ENCODE peak calls at places on chromosomes 16 and 17, in nine cellular contexts. S is MCF 10A; X is CD4-positive, alpha-beta T cell; C is AG09319; N is H9; Z is bronchial epithelial cell; Y is AG04449; B is PC-9; F is glutamatergic neuron. P is an unnamed sample.

GRCh38 chr17:16013943-16014407 is 14.4 kb downstream of the TTC19 start:
- DNase-seq in B (no peak), C (no peak), F (no peak), Y (peak; percentile 23), X (no peak), N (no peak), S (peak; percentile 71), Z (peak; percentile 84), P (peak; percentile 64)

GRCh38 chr16:19169081-19169639 is 1.1 kb downstream of the SYT17 start:
- DNase-seq in B (no peak), F (peak; percentile 39), Y (no peak), S (no peak), N (no peak), X (no peak), Z (no peak), C (no peak), P (no peak)

GRCh38 chr16:47667956-47668355 is 206.8 kb downstream of the PHKB start:
- DNase-seq in B (no peak), X (no peak), F (no peak), Y (no peak), Z (peak; percentile 64), C (no peak), S (no peak), N (no peak), P (no peak)

GRCh38 chr17:78658281-78658785 is 81.1 kb upstream of the DNAH17 start:
- DNase-seq in F (no peak), Y (peak; percentile 55), N (no peak), X (no peak), B (no peak), Z (peak; percentile 40), S (no peak), C (peak; percentile 8), P (no peak)

GRCh38 chr17:82924812-82925211 is 85.0 kb upstream of the ZNF750 start:
- DNase-seq in C (no peak), X (no peak), F (no peak), S (peak; percentile 50), Y (no peak), Z (peak; percentile 7), B (no peak), N (no peak), P (peak; percentile 31)

GRCh38 chr16:69798466-69798865 is 36.3 kb downstream of the WWP2 start:
- DNase-seq in B (no peak), F (peak; percentile 20), S (no peak), C (no peak), Y (no peak), N (no peak), X (no peak), Z (no peak), P (no peak)

GRCh38 chr16:735982-736453 is 4.8 kb downstream of the CIAO3 start:
- DNase-seq in N (no peak), X (no peak), Z (no peak), Y (no peak), C (no peak), F (no peak), S (no peak), B (no peak), P (no peak)

GRCh38 chr16:11534262-11534661 is 52.5 kb downstream of the LITAF start:
- DNase-seq in Y (no peak), C (no peak), F (no peak), S (peak; percentile 92), Z (no peak), N (no peak), B (peak; percentile 49), X (no peak), P (no peak)

GRCh38 chr16:19527161-19527560 is 3.4 kb downstream of the CCP110 start:
- DNase-seq in X (no peak), B (no peak), Y (no peak), F (no peak), Z (no peak), N (no peak), S (no peak), C (no peak), P (no peak)

DNA sequence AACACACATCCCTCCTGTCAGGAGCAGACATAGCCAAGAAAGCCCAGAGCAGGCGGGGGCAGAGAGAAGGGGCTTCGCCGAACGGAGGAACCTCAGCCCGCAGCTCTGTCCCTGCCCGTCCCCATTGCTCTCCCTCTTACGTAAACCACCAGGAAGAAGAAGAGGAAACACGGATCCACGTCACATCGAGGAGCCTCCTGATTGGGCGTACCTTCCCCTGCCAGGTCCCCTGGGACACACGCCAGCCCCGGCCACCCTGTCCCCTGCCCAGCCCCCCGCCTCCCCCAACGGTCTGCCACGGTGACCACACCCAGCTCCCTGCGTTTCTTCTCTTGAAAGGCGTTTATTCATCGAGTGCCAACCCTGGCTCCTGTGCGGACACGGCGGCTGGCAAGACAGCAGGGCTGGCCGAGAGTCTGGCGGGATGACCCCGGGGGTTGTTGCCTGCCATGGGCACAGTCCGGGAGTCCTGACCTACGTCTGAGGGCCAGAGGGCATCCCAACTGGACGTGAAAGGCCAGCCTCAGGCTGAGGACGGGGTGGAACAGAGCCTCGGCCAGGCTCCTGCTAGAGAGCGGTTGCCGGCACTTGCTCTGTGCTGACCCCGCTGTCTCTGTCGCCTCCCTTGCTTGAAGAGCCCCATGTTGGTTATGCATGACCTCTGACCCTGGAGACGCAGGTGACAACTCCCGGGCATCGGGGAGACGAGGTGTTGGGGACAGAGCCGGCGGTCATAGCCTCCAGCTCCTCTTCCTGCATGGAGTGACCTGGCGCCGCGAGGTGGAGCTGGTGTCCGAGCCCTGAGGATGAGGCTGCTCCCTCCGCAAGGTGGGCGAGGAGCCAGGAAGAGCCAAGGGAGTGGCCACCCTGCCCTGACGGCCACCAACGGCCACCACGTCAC is 40.6 kb upstream of the ACSF3 start:
- DNase-seq in B (no peak), N (no peak), Y (no peak), X (no peak), Z (no peak), C (no peak), F (no peak), S (peak; percentile 73), P (peak; percentile 66)
- TF ChIP-seq CTCF in B (no peak), N (no peak), Y (no peak), X (no peak), Z (no peak), C (no peak), F (no peak), S (peak; percentile 30), P (no peak)

GRCh38 chr17:63946440-63947363 is 14.6 kb upstream of the CD79B start:
- DNase-seq in S (peak; percentile 35), Z (peak; percentile 6), B (no peak), F (peak; percentile 70), N (peak; percentile 74), X (peak; percentile 37), Y (no peak), C (no peak), P (peak; percentile 52)

GRCh38 chr17:63950940-63951907 is 19.1 kb upstream of the CD79B start:
- DNase-seq in C (no peak), N (peak; percentile 83), Y (no peak), F (no peak), Z (peak; percentile 38), B (peak; percentile 50), S (peak; percentile 60), X (peak; percentile 14), P (peak; percentile 54)

GRCh38 chr17:63947711-63948330 is 15.7 kb upstream of the CD79B start:
- DNase-seq in F (no peak), N (no peak), Z (no peak), X (no peak), S (no peak), B (no peak), Y (no peak), C (no peak), P (no peak)

GRCh38 chr17:63948521-63948920 is 16.4 kb upstream of the CD79B start:
- DNase-seq in X (no peak), S (no peak), B (no peak), Z (no peak), Y (no peak), N (no peak), F (no peak), C (no peak), P (no peak)

GRCh38 chr17:63949576-63950250 is 17.6 kb upstream of the CD79B start:
- DNase-seq in F (no peak), S (no peak), C (no peak), N (no peak), X (no peak), B (no peak), Y (no peak), Z (no peak), P (no peak)
- TF ChIP-seq CTCF in F (no peak), S (no peak), C (no peak), N (no peak), X (no peak), B (no peak), Y (no peak), Z (no peak), P (no peak)

GRCh38 chr17:18139949-18140348 is 31.4 kb downstream of the MYO15A start:
- DNase-seq in F (no peak), Z (no peak), S (no peak), Y (no peak), B (no peak), N (no peak), C (no peak), X (no peak), P (no peak)
- TF ChIP-seq CTCF in F (no peak), Z (peak; percentile 36), S (no peak), Y (peak; percentile 39), B (peak; percentile 36), N (peak; percentile 49), C (peak; percentile 17), X (no peak), P (no peak)

GRCh38 chr16:64132190-64132589 is 989.7 kb downstream of the CDH11 start:
- DNase-seq in Z (no peak), N (no peak), F (no peak), C (no peak), X (no peak), S (no peak), Y (no peak), B (no peak), P (no peak)
- TF ChIP-seq CTCF in Z (no peak), N (peak; percentile 40), F (peak; percentile 50), C (no peak), X (no peak), S (no peak), Y (no peak), B (no peak), P (no peak)